ENCODE peak calls at places on chromosomes 13 and 19, in four cellular contexts. U, Z, K and F are unnamed samples.

GRCh38 chr13:109412232-109412935 is 374.0 kb downstream of the IRS2 start:
- DNase-seq in U (no peak), Z (peak; percentile 76), K (no peak), F (peak; percentile 44)

GRCh38 chr19:46840157-46840942 is 10.3 kb downstream of the AP2S1 start:
- DNase-seq in Z (peak; percentile 83), U (peak; percentile 63), K (peak; percentile 60), F (peak; percentile 66)

GRCh38 chr19:44113784-44114390 is 688 bp downstream of the ZNF225 start:
- DNase-seq in K (peak; percentile 17), U (no peak), Z (peak; percentile 30), F (no peak)

GRCh38 chr19:11617207-11618062 is 20.2 kb downstream of the ZNF627 start:
- DNase-seq in K (no peak), U (no peak), Z (no peak), F (no peak)

GRCh38 chr13:113748101-113748861 is 10.7 kb upstream of the TMEM255B start:
- DNase-seq in U (peak; percentile 57), K (peak; percentile 45), Z (no peak), F (no peak)

GRCh38 chr19:36377541-36378178 is 1.3 kb downstream of the ZFP14 start:
- DNase-seq in Z (no peak), U (peak; percentile 74), K (no peak), F (no peak)

GRCh38 chr19:17513801-17514200 is 2.4 kb downstream of the PGLS start:
- DNase-seq in U (no peak), Z (no peak), K (no peak), F (no peak)

GRCh38 chr13:78601124-78601885 is 2.0 kb downstream of the POU4F1 start:
- DNase-seq in K (no peak), Z (peak; percentile 45), U (no peak), F (peak; percentile 54)

GRCh38 chr19:3413796-3414327 is 47.5 kb downstream of the NFIC start:
- DNase-seq in K (peak; percentile 7), U (peak; percentile 98), Z (peak; percentile 58), F (no peak)

GRCh38 chr19:4369109-4369887 is 25.9 kb downstream of the MPND start:
- DNase-seq in U (no peak), K (no peak), Z (no peak), F (no peak)

GRCh38 chr13:25300861-25301346 is 521 bp upstream of the NUP58 start:
- DNase-seq in U (no peak), Z (peak; percentile 66), K (no peak), F (no peak)

GRCh38 chr19:16371540-16371986 is 46.9 kb downstream of the KLF2 start:
- DNase-seq in U (no peak), Z (no peak), K (peak; percentile 79), F (no peak)

GRCh38 chr13:88153353-88153752 is 482.2 kb downstream of the SLITRK5 start:
- DNase-seq in Z (no peak), U (no peak), K (no peak), F (no peak)

GRCh38 chr13:87107626-87108025 is 563.5 kb upstream of the SLITRK5 start:
- DNase-seq in K (no peak), Z (no peak), U (no peak), F (no peak)

GRCh38 chr19:29294343-29294811 is 81.4 kb upstream of the UQCRFS1 start:
- DNase-seq in Z (no peak), U (no peak), K (no peak), F (no peak)

GRCh38 chr19:1046836-1047695 is 7.2 kb downstream of the ABCA7 start:
- DNase-seq in Z (no peak), K (no peak), U (no peak), F (no peak)

GRCh38 chr19:2050349-2050990 is 574 bp downstream of the MKNK2 start:
- DNase-seq in Z (peak; percentile 59), K (peak; percentile 42), U (no peak), F (no peak)

GRCh38 chr19:2548966-2549365 is 73.0 kb downstream of the GADD45B start:
- DNase-seq in K (no peak), U (no peak), Z (no peak), F (no peak)

GRCh38 chr19:13208131-13208963 is 58.1 kb downstream of the IER2 start:
- DNase-seq in Z (no peak), K (no peak), U (no peak), F (no peak)

GRCh38 chr19:41564515-41565383 is 11.2 kb upstream of the CEACAM21 start:
- DNase-seq in K (no peak), U (no peak), Z (peak; percentile 21), F (peak; percentile 51)

GRCh38 chr13:78298657-78299056 is 304.7 kb downstream of the POU4F1 start:
- DNase-seq in U (no peak), K (no peak), Z (no peak), F (no peak)

GRCh38 chr19:33171916-33172359 is 22.2 kb upstream of the LRP3 start:
- DNase-seq in K (no peak), Z (no peak), U (no peak), F (no peak)

GRCh38 chr13:104816716-104817115 is 1718.7 kb downstream of the EFNB2 start:
- DNase-seq in U (no peak), Z (no peak), K (no peak), F (no peak)

GRCh38 chr13:74306496-74306895 is 172.3 kb upstream of the KLF12 start:
- DNase-seq in Z (peak; percentile 20), U (no peak), K (no peak), F (no peak)

GRCh38 chr19:39131255-39131755 is 5.7 kb downstream of the PAK4 start:
- DNase-seq in U (no peak), Z (peak; percentile 45), K (no peak), F (no peak)

GRCh38 chr13:46296920-46297319 is 85.2 kb downstream of the LRRC63 start:
- DNase-seq in Z (no peak), U (no peak), K (no peak), F (no peak)

GRCh38 chr19:47700934-47701716 is 12.1 kb upstream of the EHD2 start:
- DNase-seq in K (no peak), Z (no peak), U (no peak), F (no peak)

GRCh38 chr13:45007823-45008222 is 18.5 kb downstream of the GPALPP1 start:
- DNase-seq in U (no peak), K (no peak), Z (no peak), F (no peak)

GRCh38 chr13:45007225-45007624 is 17.9 kb downstream of the GPALPP1 start:
- DNase-seq in Z (no peak), U (no peak), K (no peak), F (no peak)

GRCh38 chr13:45003417-45003816 is 14.1 kb downstream of the GPALPP1 start:
- DNase-seq in Z (no peak), K (no peak), U (no peak), F (no peak)

GRCh38 chr13:45004096-45004495 is 14.8 kb downstream of the GPALPP1 start:
- DNase-seq in U (no peak), K (no peak), Z (no peak), F (no peak)
- TF ChIP-seq FOXJ3 in U (no peak), K (no peak), Z (no peak), F (no peak)

GRCh38 chr19:10290876-10291553 is 1.3 kb downstream of the ICAM5 start:
- DNase-seq in Z (peak; percentile 70), U (peak; percentile 43), K (peak; percentile 79), F (peak; percentile 73)
- TF ChIP-seq FOXJ3 in Z (no peak), U (no peak), K (no peak), F (no peak)

GRCh38 chr13:48994731-48995130 is 19.0 kb downstream of the FNDC3A start:
- DNase-seq in U (peak; percentile 4), K (no peak), Z (no peak), F (no peak)
- TF ChIP-seq FOXJ3 in U (no peak), K (no peak), Z (no peak), F (no peak)

GRCh38 chr13:50161052-50161451 is 145.8 kb downstream of the KCNRG start:
- DNase-seq in U (peak; percentile 26), Z (no peak), K (peak; percentile 15), F (no peak)
- TF ChIP-seq FOXJ3 in U (no peak), Z (no peak), K (no peak), F (no peak)

DNA sequence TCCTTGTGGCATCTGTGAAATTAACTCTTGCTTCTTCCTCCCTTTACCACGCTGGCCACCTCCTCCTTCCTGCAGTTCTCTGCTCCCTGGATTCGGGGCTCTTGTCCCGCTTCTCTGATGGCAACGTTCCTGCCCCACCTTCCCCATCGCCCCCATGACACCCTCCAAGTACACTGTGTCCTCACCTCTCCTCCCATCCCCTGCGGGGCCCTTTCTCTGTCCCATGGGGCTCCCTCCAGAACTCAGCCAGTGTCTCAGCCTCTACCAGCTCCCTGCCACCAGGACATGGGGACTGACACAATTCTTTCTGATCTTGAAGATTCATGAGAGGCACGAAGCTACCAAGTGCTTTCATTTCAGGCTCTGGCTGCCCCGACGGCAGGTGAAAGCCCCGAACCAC is 9.1 kb downstream of the CARS2 start:
- DNase-seq in U (no peak), K (no peak), Z (no peak), F (no peak)
- TF ChIP-seq FOXJ3 in U (no peak), K (no peak), Z (no peak), F (no peak)

GRCh38 chr13:35894636-35895035 is 236.5 kb downstream of the DCLK1 start:
- DNase-seq in Z (no peak), K (no peak), U (no peak), F (no peak)

GRCh38 chr13:35891973-35892441 is 239.2 kb downstream of the DCLK1 start:
- DNase-seq in U (no peak), Z (no peak), K (no peak), F (no peak)

GRCh38 chr13:35889560-35889959 is 241.6 kb downstream of the DCLK1 start:
- DNase-seq in Z (no peak), U (no peak), K (no peak), F (no peak)

GRCh38 chr13:35891486-35891885 is 239.7 kb downstream of the DCLK1 start:
- DNase-seq in K (no peak), U (no peak), Z (no peak), F (no peak)

DNA sequence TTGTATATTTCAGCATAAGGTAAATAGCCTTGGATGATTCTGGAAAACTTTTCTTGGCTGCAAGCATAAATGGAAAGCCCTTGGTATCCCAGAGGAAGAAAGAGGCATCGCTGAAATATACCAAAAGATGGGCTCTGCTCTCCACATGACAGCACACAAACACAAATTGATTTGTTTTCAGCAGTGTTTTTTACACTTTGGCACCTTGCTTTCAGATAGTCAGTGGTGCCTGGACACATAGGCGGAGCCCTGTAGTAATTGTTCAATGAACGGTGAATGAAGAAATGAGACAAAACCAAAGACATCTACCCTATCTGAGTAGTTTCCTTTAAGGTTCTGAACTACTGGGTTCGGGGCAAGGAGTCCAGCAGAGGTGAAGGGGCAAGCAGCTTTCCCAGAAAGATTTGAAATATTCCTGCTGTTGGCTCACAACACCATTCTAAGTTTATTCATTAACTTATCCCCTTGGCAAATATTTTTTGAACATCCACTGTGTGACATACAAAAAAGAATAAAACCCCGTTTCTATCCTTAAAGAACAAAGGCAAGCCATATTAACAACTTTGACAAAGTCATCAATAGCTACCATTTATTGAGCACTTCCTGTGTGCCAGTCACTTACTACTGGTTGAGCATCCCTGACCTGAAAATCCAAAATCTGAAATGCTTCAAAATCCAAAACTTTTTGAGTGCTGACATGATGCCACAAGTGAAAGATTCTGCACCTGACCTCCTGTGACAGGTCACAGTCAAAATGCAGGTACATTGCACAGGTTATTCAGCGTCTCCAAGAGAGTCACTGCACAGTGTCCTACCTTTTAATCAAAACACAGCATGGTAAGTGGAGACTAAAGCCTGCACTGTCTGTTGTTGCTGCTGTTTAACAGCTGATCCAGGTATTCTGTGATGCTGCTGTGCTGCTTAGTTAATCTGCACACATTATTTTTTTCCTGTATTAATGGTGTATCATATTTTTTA is 238.1 kb downstream of the DCLK1 start:
- DNase-seq in Z (no peak), U (no peak), K (no peak), F (no peak)
- TF ChIP-seq FOXJ3 in Z (no peak), U (no peak), K (no peak), F (no peak)

GRCh38 chr19:45294291-45295029 is 28.2 kb downstream of the CKM start:
- DNase-seq in Z (no peak), K (no peak), U (no peak), F (no peak)
- TF ChIP-seq FOXJ3 in Z (no peak), K (no peak), U (no peak), F (no peak)